ENCODE peak calls at places on chromosomes 2 and 18, in five cellular contexts. U is tibial artery, G is fibroblast of lung, W is A549, M is fibroblast of mammary gland. P is an unnamed sample.

GRCh38 chr18:21452381-21452780 is 148.1 kb downstream of the ESCO1 start:
- DNase-seq in U (no peak), G (no peak), W (no peak), M (no peak), P (no peak)

GRCh38 chr18:2848145-2848878 is 1.5 kb downstream of the EMILIN2 start:
- DNase-seq in U (no peak), G (peak; percentile 20), W (no peak), M (no peak), P (no peak)

GRCh38 chr2:186919272-186919671 is 70.3 kb upstream of the ZSWIM2 start:
- DNase-seq in U (no peak), G (peak; percentile 95), W (peak; percentile 29), M (peak; percentile 87), P (no peak)

GRCh38 chr2:19478441-19478840 is 120.0 kb upstream of the OSR1 start:
- DNase-seq in U (no peak), G (peak; percentile 17), W (peak; percentile 50), M (peak; percentile 51), P (no peak)

GRCh38 chr2:187117483-187117882 is 268.5 kb upstream of the ZSWIM2 start:
- DNase-seq in U (no peak), G (no peak), W (peak; percentile 11), M (no peak), P (no peak)

GRCh38 chr2:237896507-237896892 is 37.1 kb downstream of the RAMP1 start:
- DNase-seq in U (no peak), G (peak; percentile 21), W (no peak), M (no peak), P (no peak)

GRCh38 chr2:36789181-36789804 is 92.8 kb downstream of the VIT start:
- DNase-seq in U (no peak), G (no peak), W (no peak), M (no peak), P (no peak)

GRCh38 chr2:215537621-215538020 is 101.8 kb upstream of the FN1 start:
- DNase-seq in U (no peak), G (peak; percentile 95), W (no peak), M (peak; percentile 65), P (no peak)

GRCh38 chr2:133504566-133505505 is 63.4 kb downstream of the NCKAP5 start:
- DNase-seq in U (peak; percentile 64), G (peak; percentile 25), W (peak; percentile 19), M (no peak), P (no peak)

DNA sequence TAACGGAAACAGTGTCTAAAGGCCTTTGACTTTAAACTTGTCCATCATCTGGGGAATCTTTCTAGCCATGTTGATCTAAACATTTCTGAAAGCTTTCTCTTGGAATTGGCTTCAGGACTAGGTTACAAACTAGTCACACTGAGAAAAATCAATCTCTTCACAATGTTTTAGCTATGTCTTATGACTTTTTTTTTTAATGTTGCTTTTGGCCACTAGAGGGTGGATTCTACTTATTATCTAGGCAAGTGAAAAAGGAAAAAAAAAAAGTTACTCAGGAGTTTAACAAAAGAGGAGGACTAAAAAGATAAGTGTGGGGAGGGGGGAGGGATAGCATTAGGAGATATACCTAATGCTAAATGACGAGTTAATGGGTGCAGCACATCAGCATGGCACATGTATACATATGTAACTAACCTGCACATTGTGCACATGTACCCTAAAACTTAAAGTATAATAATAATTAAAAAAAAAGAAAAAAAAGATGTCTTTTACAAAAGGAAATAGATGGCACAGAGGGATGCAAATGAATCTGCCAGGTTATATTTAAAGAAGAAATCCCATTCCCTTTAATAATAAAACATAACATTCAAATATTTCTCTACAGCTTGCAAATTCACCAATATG is 160.4 kb upstream of the PID1 start:
- DNase-seq in U (no peak), G (peak; percentile 85), W (peak; percentile 69), M (peak; percentile 82), P (no peak)
- TF ChIP-seq CTCF in U (peak; percentile 47), G (peak; percentile 17), W (peak; percentile 55), M (peak; percentile 48), P (peak; percentile 66)

GRCh38 chr18:26804474-26804873 is 61.0 kb downstream of the AQP4 start:
- DNase-seq in U (no peak), G (no peak), W (peak; percentile 10), M (no peak), P (no peak)
- TF ChIP-seq CTCF in U (no peak), G (no peak), W (peak; percentile 26), M (no peak), P (peak; percentile 56)

GRCh38 chr2:51997571-51997970 is 965.6 kb upstream of the NRXN1 start:
- DNase-seq in U (no peak), G (no peak), W (peak; percentile 24), M (peak; percentile 22), P (no peak)
- TF ChIP-seq CTCF in U (no peak), G (no peak), W (no peak), M (peak; percentile 1), P (no peak)

GRCh38 chr2:124530203-124530602 is 505.1 kb downstream of the CNTNAP5 start:
- DNase-seq in U (no peak), G (no peak), W (no peak), M (no peak), P (no peak)
- TF ChIP-seq CTCF in U (no peak), G (no peak), W (no peak), M (no peak), P (no peak)

P was measured in progenitor cell of endocrine pancreas.